ENCODE peak calls at places on chromosome 2, in five cellular contexts. T is ovary, O is fibroblast of lung, Y is testis, H is lower lobe of right lung. C is an unnamed sample.

GRCh38 chr2:143885461-143885860 is 634.5 kb downstream of the ZEB2 start:
- DNase-seq in Y (no peak), H (no peak), O (no peak), T (no peak), C (no peak)

GRCh38 chr2:127225186-127225960 is 5.3 kb upstream of the CYP27C1 start:
- DNase-seq in Y (no peak), O (no peak), T (no peak), H (no peak), C (no peak)

GRCh38 chr2:75055820-75056675 is 97.6 kb downstream of the POLE4 start:
- DNase-seq in H (no peak), O (no peak), T (no peak), Y (no peak), C (no peak)

GRCh38 chr2:9857814-9858729 is 14.8 kb downstream of the TAF1B start:
- DNase-seq in Y (no peak), O (no peak), H (no peak), T (no peak), C (no peak)

GRCh38 chr2:121608967-121609366 is 40.3 kb downstream of the CLASP1 start:
- DNase-seq in T (no peak), O (no peak), Y (no peak), H (no peak), C (no peak)

GRCh38 chr2:173991857-173992588 is 26.9 kb upstream of the SP3 start:
- DNase-seq in H (no peak), T (no peak), O (peak; percentile 69), Y (peak; percentile 53), C (peak; percentile 42)

GRCh38 chr2:203673933-203674332 is 32.5 kb upstream of the CD28 start:
- DNase-seq in T (no peak), O (peak; percentile 55), H (no peak), Y (no peak), C (no peak)

GRCh38 chr2:113755690-113756063 is 765 bp downstream of the SLC35F5 start:
- DNase-seq in Y (peak; percentile 30), O (peak; percentile 30), H (no peak), T (no peak), C (peak; percentile 38)

GRCh38 chr2:36356990-36357505 is 1.5 kb downstream of the CRIM1 start:
- DNase-seq in Y (peak; percentile 40), O (no peak), H (no peak), T (no peak), C (no peak)

GRCh38 chr2:30971291-30972025 is 164.2 kb upstream of the CAPN13 start:
- DNase-seq in O (no peak), H (no peak), Y (no peak), T (no peak), C (no peak)

DNA sequence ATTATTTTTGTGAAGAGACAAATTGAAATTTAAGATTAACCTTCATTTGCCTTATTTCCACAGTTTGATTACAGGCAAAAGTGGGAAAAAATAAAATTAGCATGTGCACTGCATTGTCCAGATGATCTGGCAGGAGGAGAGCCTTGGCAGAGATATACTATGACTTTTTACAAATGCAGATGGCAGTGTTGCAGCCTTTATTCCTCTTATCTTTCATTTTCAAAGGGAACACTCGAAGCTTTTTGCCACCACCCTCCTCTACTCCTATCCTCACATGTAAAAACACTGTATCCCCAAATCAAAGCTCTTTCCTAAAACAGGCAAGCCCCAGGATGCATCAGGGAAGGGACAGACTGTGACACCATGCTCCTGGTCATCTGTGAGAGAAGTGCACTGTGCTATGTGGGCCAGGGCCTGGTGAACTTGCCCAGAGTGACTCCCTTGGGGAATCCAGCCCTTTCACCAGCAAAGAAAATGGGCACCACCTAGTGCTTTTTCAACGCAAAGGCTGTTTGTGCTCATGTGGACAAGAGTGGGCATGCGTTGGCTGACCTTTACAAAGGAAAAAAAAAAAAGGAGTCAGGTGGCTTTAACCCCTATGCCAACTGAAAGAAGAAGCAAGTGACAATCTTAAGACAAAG is 74.7 kb upstream of the ETAA1 start:
- DNase-seq in H (no peak), O (peak; percentile 79), T (peak; percentile 38), Y (peak; percentile 54), C (peak; percentile 29)
- TF ChIP-seq CTCF in H (peak; percentile 28), O (peak; percentile 56), T (no peak), Y (no peak), C (no peak)

DNA sequence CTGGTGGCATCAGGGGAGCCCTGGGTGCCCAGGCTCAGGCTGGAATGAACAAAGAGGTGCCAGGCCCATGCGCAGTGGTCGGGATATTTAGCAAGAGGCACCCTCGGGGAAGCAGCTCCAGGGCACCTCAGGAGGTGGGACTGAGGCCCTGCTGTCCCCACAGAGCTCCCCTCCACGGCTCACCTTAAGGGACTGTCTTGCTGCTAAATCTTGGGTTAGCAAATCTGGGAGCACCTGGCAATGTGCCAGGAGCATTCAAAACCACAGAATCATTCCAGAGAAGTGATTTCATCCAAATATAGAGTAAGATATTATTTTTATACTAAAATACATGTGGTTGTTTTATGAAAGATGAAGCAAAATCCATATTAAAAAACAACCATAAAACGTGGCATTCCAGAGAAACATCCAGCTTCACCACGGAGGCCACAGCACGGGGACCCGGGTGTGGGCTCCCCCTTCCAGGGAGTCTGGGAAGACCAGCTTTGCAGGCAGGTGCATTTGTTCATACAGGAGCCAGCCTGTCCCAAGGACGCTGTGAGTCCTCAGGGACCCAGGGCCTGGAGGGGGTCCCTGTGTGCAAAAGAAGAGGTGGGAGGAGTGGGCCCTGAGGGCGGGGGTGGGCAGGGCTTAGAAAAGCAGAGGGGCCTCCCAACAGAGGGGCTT is 16.3 kb downstream of the HS1BP3 start:
- DNase-seq in O (peak; percentile 81), T (peak; percentile 60), H (peak; percentile 51), Y (no peak), C (no peak)
- H3K27ac ChIP-seq in O (no peak overlapping the region), T (peak overlapping the region; percentile 33), H (peak overlapping the region; percentile 84), Y (no peak overlapping the region), C (peak overlapping the region; percentile 60)

GRCh38 chr2:182951948-182952663 is 85.7 kb upstream of the FRZB start:
- DNase-seq in H (no peak), O (no peak), Y (no peak), T (no peak), C (no peak)
- H3K4me1 ChIP-seq in H (no peaks in the 10 kb centered on the region), O (no peaks in the 10 kb centered on the region), Y (no peaks in the 10 kb centered on the region), T (peaks cover under 1% of the 10 kb centered on the region), C (no peaks in the 10 kb centered on the region)

DNA sequence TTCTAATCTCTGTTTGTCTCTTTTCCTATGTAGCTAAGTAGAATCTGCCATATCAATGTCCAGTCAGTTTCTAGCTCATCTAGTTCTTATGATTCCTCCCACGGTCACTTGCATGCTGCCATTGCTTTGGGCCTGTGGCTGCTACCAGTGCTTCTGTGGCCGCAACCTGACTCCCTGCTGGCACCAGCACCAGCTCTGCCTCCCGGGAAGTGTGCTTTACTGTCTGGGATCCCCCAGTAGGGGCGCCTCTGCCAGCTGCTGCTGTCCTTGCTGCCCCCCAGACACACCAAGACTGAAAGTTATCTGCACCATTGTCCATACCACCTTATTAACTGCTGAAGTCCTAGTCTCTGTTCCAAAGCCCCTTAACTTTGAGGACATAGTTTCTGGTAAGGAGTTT is 56.3 kb downstream of the RAPGEF4 start:
- DNase-seq in T (no peak), O (no peak), H (no peak), Y (no peak), C (no peak)
- TF ChIP-seq CTCF in T (no peak), O (no peak), H (no peak), Y (no peak), C (no peak)

DNA sequence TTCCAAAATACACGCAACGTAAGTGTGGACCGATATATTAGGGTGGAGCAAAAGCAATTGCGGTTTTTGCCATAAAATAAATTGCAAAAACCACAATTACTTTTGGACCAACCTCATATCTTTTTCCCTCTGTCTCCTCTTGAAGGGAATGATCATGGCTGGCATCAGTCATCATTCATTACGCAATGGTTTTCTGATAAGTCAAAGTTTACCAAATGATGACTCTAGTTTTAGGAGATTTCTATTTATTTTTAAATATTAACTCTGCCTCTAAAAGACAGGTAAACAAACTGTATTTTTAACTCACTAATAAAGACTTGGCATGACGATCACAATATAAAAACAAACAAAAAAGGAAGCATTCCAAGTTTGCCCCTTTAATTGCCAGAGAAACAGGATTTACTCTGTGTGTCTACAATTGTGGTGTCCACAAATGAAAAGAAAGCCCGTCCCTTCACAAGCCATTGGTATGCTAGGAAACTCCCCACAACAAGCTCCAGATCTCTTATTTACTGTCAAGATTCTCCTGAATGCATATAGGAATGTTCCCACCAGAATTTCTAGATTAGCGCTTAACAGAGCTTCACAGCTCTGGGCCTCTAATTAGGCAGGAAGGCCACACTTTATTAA is 61.3 kb downstream of the IRS1 start:
- DNase-seq in O (no peak), Y (no peak), H (no peak), T (no peak), C (no peak)
- H3K27ac ChIP-seq in O (no peak overlapping the region), Y (no peak overlapping the region), H (no peak overlapping the region), T (no peak overlapping the region), C (peak overlapping the region; percentile 61)

GRCh38 chr2:128493880-128494279 is 175.2 kb upstream of the HS6ST1 start:
- DNase-seq in T (peak; percentile 42), O (no peak), Y (peak; percentile 12), H (no peak), C (no peak)
- H3K4me1 ChIP-seq in T (peaks cover 9% of the 10 kb centered on the region), O (no peaks in the 10 kb centered on the region), Y (peaks cover 36% of the 10 kb centered on the region), H (peaks cover 9% of the 10 kb centered on the region), C (no peaks in the 10 kb centered on the region)

GRCh38 chr2:230137902-230138539 is 69.3 kb upstream of the SLC16A14 start:
- DNase-seq in H (no peak), T (no peak), O (no peak), Y (no peak), C (no peak)
- TF ChIP-seq CTCF in H (no peak), T (no peak), O (no peak), Y (no peak), C (no peak)

GRCh38 chr2:69167469-69167822 is 154.5 kb downstream of the ANTXR1 start:
- DNase-seq in Y (no peak), T (no peak), H (no peak), O (no peak), C (no peak)
- H3K27ac ChIP-seq in Y (no peak overlapping the region), T (no peak overlapping the region), H (no peak overlapping the region), O (no peak overlapping the region), C (no peak overlapping the region)

GRCh38 chr2:46849741-46850474 is 65.7 kb downstream of the MCFD2 start:
- DNase-seq in T (peak; percentile 79), O (peak; percentile 96), Y (peak; percentile 77), H (no peak), C (peak; percentile 59)

GRCh38 chr2:46848446-46848845 is 67.2 kb downstream of the MCFD2 start:
- DNase-seq in Y (no peak), H (no peak), O (no peak), T (no peak), C (peak; percentile 44)

GRCh38 chr2:46847726-46848421 is 67.7 kb downstream of the MCFD2 start:
- DNase-seq in Y (no peak), T (no peak), H (no peak), O (peak; percentile 90), C (no peak)

GRCh38 chr2:46850742-46851141 is 64.9 kb downstream of the MCFD2 start:
- DNase-seq in H (no peak), O (peak; percentile 74), T (peak; percentile 89), Y (peak; percentile 55), C (peak; percentile 45)

DNA sequence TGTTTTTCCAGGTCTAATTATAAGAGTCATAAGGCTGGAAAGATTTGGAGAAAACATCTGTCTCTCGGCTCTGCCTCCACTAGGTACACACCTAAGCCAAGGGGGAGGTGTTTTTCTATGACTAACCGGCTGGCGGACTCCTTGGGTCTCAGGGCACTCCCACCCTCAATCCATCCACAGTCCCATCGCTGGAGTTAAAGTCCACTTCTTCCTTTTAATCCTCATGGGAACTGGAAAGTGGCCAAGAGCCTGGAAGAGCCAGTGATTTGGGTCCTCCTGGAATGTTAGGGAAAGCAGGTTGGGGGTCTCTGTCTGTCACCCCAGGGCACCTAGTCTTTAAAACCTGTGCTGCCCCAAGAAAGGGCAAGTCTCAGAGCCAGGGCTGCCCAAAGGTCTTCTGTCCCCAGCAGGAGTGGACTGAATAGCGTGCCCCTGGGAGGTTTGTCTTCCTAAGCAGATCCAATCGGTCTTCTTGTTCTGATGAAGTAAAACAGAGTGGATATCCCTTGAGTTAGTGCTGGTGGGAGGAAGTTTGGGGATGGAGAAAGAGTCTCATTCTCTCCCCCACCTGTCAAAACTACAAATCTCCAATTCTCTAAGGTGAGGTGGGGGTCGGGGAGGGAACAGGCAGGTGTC is 66.4 kb downstream of the MCFD2 start:
- DNase-seq in T (no peak), O (no peak), Y (no peak), H (no peak), C (peak; percentile 82)
- H3K4me1 ChIP-seq in T (peaks cover 52% of the 10 kb centered on the region), O (peaks cover 44% of the 10 kb centered on the region), Y (peaks cover 57% of the 10 kb centered on the region), H (peaks cover 71% of the 10 kb centered on the region), C (peaks cover 33% of the 10 kb centered on the region)

C was measured in colonic mucosa.